ENCODE peak calls at places on chromosomes 13 and 19, in five cellular contexts. Y is NCI-H1694 treated with DMSO at 0.1 percent for 48 hours, S is anterior cingulate cortex, A is aorta, R is OCI-M1. I is an unnamed sample.
A peak's percentile ranks its signal among the peaks of the same experiment; 100 is the strongest.

GRCh38 chr19:50897612-50898011 is 13.6 kb downstream of the KLK4 start:
- DNase-seq in A (no peak), Y (no peak), S (no peak), R (no peak), I (no peak)

GRCh38 chr19:1923319-1923718 is 17.7 kb upstream of the CSNK1G2 start:
- DNase-seq in A (no peak), S (no peak), R (no peak), Y (no peak), I (no peak)

GRCh38 chr13:55653497-55653896 is 1487.2 kb upstream of the PRR20A start:
- DNase-seq in Y (no peak), A (no peak), R (no peak), S (no peak), I (no peak)

GRCh38 chr13:73880365-73880764 is 253.8 kb downstream of the KLF12 start:
- DNase-seq in S (no peak), A (no peak), R (no peak), Y (no peak), I (no peak)

GRCh38 chr13:26679945-26680516 is 80.6 kb downstream of the GPR12 start:
- DNase-seq in R (no peak), A (no peak), S (no peak), Y (no peak), I (no peak)

GRCh38 chr19:855142-855541 is 3.0 kb downstream of the ELANE start:
- DNase-seq in A (no peak), Y (no peak), R (no peak), S (no peak), I (no peak)

GRCh38 chr13:97883356-97883755 is 70.1 kb upstream of the IPO5 start:
- DNase-seq in R (no peak), Y (no peak), A (no peak), S (no peak), I (no peak)

GRCh38 chr13:30376426-30377311 is 45.6 kb upstream of the UBE2L5 start:
- DNase-seq in S (no peak), Y (no peak), R (no peak), A (no peak), I (peak; percentile 66)

GRCh38 chr13:53137777-53138176 is 109.2 kb downstream of the OLFM4 start:
- DNase-seq in A (no peak), Y (no peak), S (no peak), R (no peak), I (no peak)

GRCh38 chr13:42490676-42491075 is 83.3 kb upstream of the TNFSF11 start:
- DNase-seq in Y (no peak), S (no peak), R (no peak), A (no peak), I (no peak)

GRCh38 chr13:67119481-67119883 is 110.7 kb downstream of the PCDH9 start:
- DNase-seq in S (no peak), A (no peak), R (no peak), Y (peak; percentile 66), I (no peak)

GRCh38 chr19:46390121-46390858 is 23.1 kb downstream of the CCDC8 start:
- DNase-seq in A (peak; percentile 66), S (no peak), Y (no peak), R (no peak), I (no peak)

GRCh38 chr19:46904114-46905060 is 43.6 kb downstream of the ARHGAP35 start:
- DNase-seq in S (no peak), Y (no peak), A (no peak), R (no peak), I (no peak)